ENCODE peak calls at places on chromosomes 6 and 20, in eight cellular contexts. D is psoas muscle, C is mesothelial cell of epicardium, E is fibroblast of the aortic adventitia, Z is activated T-cell treated with anti-CD3 and anti-CD28 coated beads for 1 hour, S is EL, I is right cardiac atrium, Q is cardiac muscle cell. N is an unnamed sample.

GRCh38 chr6:161598896-161599295 is 325.0 kb upstream of the AGPAT4 start:
- DNase-seq in Q (no peak), Z (no peak), I (no peak), S (no peak), E (no peak), D (no peak), C (no peak), N (no peak)

GRCh38 chr20:20498081-20498861 is 130.4 kb downstream of the INSM1 start:
- DNase-seq in D (no peak), S (no peak), C (no peak), Q (no peak), E (peak), I (no peak), Z (no peak), N (no peak)

GRCh38 chr6:135185483-135185882 is 4.4 kb downstream of the MYB start:
- DNase-seq in Z (no peak), Q (no peak), D (no peak), E (no peak), C (no peak), S (no peak), I (no peak), N (no peak)

GRCh38 chr20:31695849-31696804 is 26.5 kb downstream of the BCL2L1 start:
- DNase-seq in D (peak), Q (peak), C (no peak), Z (no peak), I (no peak), S (peak), E (peak), N (no peak)

GRCh38 chr20:20417891-20418676 is 50.2 kb downstream of the INSM1 start:
- DNase-seq in Z (no peak), E (no peak), I (no peak), Q (no peak), S (no peak), D (no peak), C (no peak), N (no peak)

GRCh38 chr20:32168184-32168910 is 39.2 kb downstream of the PLAGL2 start:
- DNase-seq in Z (no peak), D (no peak), Q (peak), C (no peak), I (no peak), E (peak), S (peak), N (no peak)

GRCh38 chr6:158283304-158284005 is 28.8 kb upstream of the TULP4 start:
- DNase-seq in C (no peak), Z (no peak), E (peak), D (no peak), S (peak), Q (peak), I (peak), N (no peak)

GRCh38 chr20:3430376-3431069 is 23.1 kb upstream of the DNAAF9 start:
- DNase-seq in E (no peak), D (no peak), I (no peak), Z (no peak), C (no peak), Q (no peak), S (no peak), N (no peak)

GRCh38 chr6:155395339-155395738 is 60.3 kb downstream of the NOX3 start:
- DNase-seq in S (no peak), D (no peak), Z (no peak), C (no peak), E (no peak), Q (no peak), I (no peak), N (no peak)

GRCh38 chr6:39540454-39540853 is 184.8 kb downstream of the KIF6 start:
- DNase-seq in D (no peak), I (no peak), Q (no peak), E (no peak), Z (no peak), S (no peak), C (no peak), N (no peak)

GRCh38 chr6:95487817-95488216 is 89.5 kb upstream of the MANEA start:
- DNase-seq in E (no peak), Z (no peak), S (no peak), Q (no peak), C (no peak), I (no peak), D (no peak), N (no peak)

GRCh38 chr6:136088693-136089092 is 161.4 kb downstream of the MTFR2 start:
- DNase-seq in E (no peak), S (no peak), Z (no peak), Q (no peak), I (no peak), C (no peak), D (no peak), N (no peak)

GRCh38 chr20:46572181-46572580 is 21.7 kb upstream of the OCSTAMP start:
- DNase-seq in I (peak), Q (peak), E (no peak), S (no peak), D (no peak), Z (no peak), C (no peak), N (no peak)

GRCh38 chr6:56757585-56757984 is 114.9 kb upstream of the DST start:
- DNase-seq in S (peak), E (peak), Q (peak), I (no peak), D (no peak), C (no peak), Z (no peak), N (no peak)

N was measured in B cell.